ENCODE peak calls at places on chromosomes 3 and 15, in ten cellular contexts. I is body of pancreas, P is neuronal stem cell, N is tibial nerve, A is upper lobe of right lung, R is H9, F is RWPE2, X is SJSA1, K is left ventricle myocardium inferior, M is MM.1S. Q is an unnamed sample.

GRCh38 chr15:39127925-39128617 is 452.8 kb upstream of the THBS1 start:
- DNase-seq in I (no peak), P (no peak), N (no peak), A (no peak), R (peak; percentile 49), F (peak; percentile 78), X (peak; percentile 98), K (no peak), M (no peak), Q (no peak)

GRCh38 chr3:129413687-129414506 is 14.5 kb downstream of the EFCAB12 start:
- DNase-seq in I (no peak), P (no peak), N (no peak), A (no peak), R (no peak), F (no peak), X (peak; percentile 60), K (no peak), M (no peak), Q (no peak)

GRCh38 chr15:82918162-82918561 is 34.4 kb downstream of the HOMER2 start:
- DNase-seq in I (peak; percentile 15), P (no peak), N (no peak), A (no peak), R (no peak), F (no peak), X (no peak), K (no peak), M (no peak), Q (no peak)

GRCh38 chr15:31344824-31345605 is 18.4 kb downstream of the KLF13 start:
- DNase-seq in I (peak; percentile 71), P (no peak), N (no peak), A (peak; percentile 76), R (no peak), F (peak; percentile 68), X (peak; percentile 40), K (peak; percentile 72), M (peak; percentile 78), Q (peak; percentile 75)

GRCh38 chr3:126913524-126913923 is 69.4 kb upstream of the PLXNA1 start:
- DNase-seq in I (no peak), P (no peak), N (no peak), A (no peak), R (no peak), F (no peak), X (peak; percentile 14), K (no peak), M (peak; percentile 90), Q (no peak)

GRCh38 chr15:62896969-62897486 is 145.5 kb upstream of the TPM1 start:
- DNase-seq in I (peak; percentile 93), P (peak; percentile 36), N (peak; percentile 84), A (peak; percentile 87), R (no peak), F (peak; percentile 99), X (peak; percentile 98), K (peak; percentile 89), M (no peak), Q (peak; percentile 28)

GRCh38 chr3:14902719-14903118 is 44.7 kb upstream of the NR2C2 start:
- DNase-seq in I (peak; percentile 22), P (no peak), N (peak; percentile 38), A (no peak), R (no peak), F (no peak), X (no peak), K (peak; percentile 81), M (no peak), Q (no peak)

GRCh38 chr3:194482196-194482593 is 4.6 kb downstream of the ATP13A3 start:
- DNase-seq in I (no peak), P (no peak), N (no peak), A (no peak), R (no peak), F (no peak), X (no peak), K (no peak), M (no peak), Q (no peak)

GRCh38 chr15:34650177-34650576 is 66.7 kb upstream of the GOLGA8B start:
- DNase-seq in I (no peak), P (no peak), N (no peak), A (no peak), R (no peak), F (no peak), X (no peak), K (no peak), M (no peak), Q (no peak)

GRCh38 chr3:69370156-69370944 is 15.5 kb downstream of the FRMD4B start:
- DNase-seq in I (peak; percentile 59), P (no peak), N (peak; percentile 46), A (peak; percentile 87), R (no peak), F (peak; percentile 79), X (no peak), K (peak; percentile 88), M (no peak), Q (no peak)

GRCh38 chr3:28916713-28917499 is 364.0 kb upstream of the RBMS3 start:
- DNase-seq in I (peak; percentile 13), P (peak; percentile 12), N (peak; percentile 63), A (no peak), R (peak; percentile 36), F (no peak), X (peak; percentile 61), K (peak; percentile 54), M (peak; percentile 95), Q (no peak)

GRCh38 chr3:8491246-8491645 is 10.4 kb upstream of the LMCD1 start:
- DNase-seq in I (no peak), P (no peak), N (no peak), A (no peak), R (no peak), F (no peak), X (no peak), K (no peak), M (no peak), Q (no peak)

DNA sequence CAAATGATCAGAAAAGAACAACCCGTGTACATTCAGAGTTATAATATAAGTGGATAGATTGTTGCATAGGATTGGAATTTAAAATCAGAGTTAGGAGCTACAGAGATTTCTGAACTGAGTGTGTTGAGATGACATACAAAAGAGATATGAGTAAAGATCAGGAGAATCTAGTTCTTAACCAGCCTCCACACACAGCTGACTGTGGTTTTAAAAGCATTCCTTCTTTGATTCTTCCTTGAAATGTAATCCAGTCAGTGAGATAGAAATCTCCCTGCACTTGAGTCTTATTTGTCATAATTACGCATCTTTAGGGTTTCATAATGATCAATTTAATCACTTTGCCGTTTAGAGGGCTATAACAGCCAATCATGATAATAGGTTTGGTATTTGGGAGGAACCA is 366.6 kb downstream of the GAP43 start:
- DNase-seq in I (no peak), P (no peak), N (no peak), A (no peak), R (no peak), F (no peak), X (no peak), K (no peak), M (no peak), Q (no peak)
- H3K27me3 ChIP-seq in I (no peaks in the 10 kb centered on the region), P (no peaks in the 10 kb centered on the region), N (no peaks in the 10 kb centered on the region), A (no peaks in the 10 kb centered on the region), R (no peaks in the 10 kb centered on the region), F (no peaks in the 10 kb centered on the region), X (peaks cover 3% of the 10 kb centered on the region), K (no peaks in the 10 kb centered on the region), M (no peaks in the 10 kb centered on the region), Q (no peaks in the 10 kb centered on the region)

GRCh38 chr3:133362539-133362938 is 37.3 kb upstream of the BFSP2 start:
- DNase-seq in I (no peak), P (no peak), N (no peak), A (no peak), R (no peak), F (no peak), X (no peak), K (no peak), M (no peak), Q (no peak)

GRCh38 chr3:133367431-133367830 is 32.4 kb upstream of the BFSP2 start:
- DNase-seq in I (no peak), P (no peak), N (no peak), A (no peak), R (no peak), F (no peak), X (no peak), K (no peak), M (no peak), Q (no peak)

GRCh38 chr3:133367956-133368355 is 31.9 kb upstream of the BFSP2 start:
- DNase-seq in I (no peak), P (no peak), N (no peak), A (no peak), R (no peak), F (no peak), X (no peak), K (no peak), M (no peak), Q (no peak)

GRCh38 chr3:133366921-133367320 is 32.9 kb upstream of the BFSP2 start:
- DNase-seq in I (no peak), P (no peak), N (no peak), A (no peak), R (no peak), F (no peak), X (no peak), K (no peak), M (no peak), Q (no peak)

GRCh38 chr3:133364704-133365103 is 35.2 kb upstream of the BFSP2 start:
- DNase-seq in I (no peak), P (no peak), N (no peak), A (no peak), R (no peak), F (no peak), X (no peak), K (no peak), M (no peak), Q (no peak)
- H3K27me3 ChIP-seq in I (no peaks in the 10 kb centered on the region), P (no peaks in the 10 kb centered on the region), N (no peaks in the 10 kb centered on the region), A (no peaks in the 10 kb centered on the region), R (no peaks in the 10 kb centered on the region), F (no peaks in the 10 kb centered on the region), X (no peaks in the 10 kb centered on the region), K (peaks cover 7% of the 10 kb centered on the region), M (no peaks in the 10 kb centered on the region), Q (peaks cover 3% of the 10 kb centered on the region)

GRCh38 chr3:193049901-193050300 is 132.2 kb upstream of the MB21D2 start:
- DNase-seq in I (no peak), P (no peak), N (no peak), A (no peak), R (no peak), F (no peak), X (no peak), K (no peak), M (no peak), Q (no peak)
- H3K27me3 ChIP-seq in I (no peaks in the 10 kb centered on the region), P (no peaks in the 10 kb centered on the region), N (no peaks in the 10 kb centered on the region), A (no peaks in the 10 kb centered on the region), R (no peaks in the 10 kb centered on the region), F (no peaks in the 10 kb centered on the region), X (peaks cover 3% of the 10 kb centered on the region), K (no peaks in the 10 kb centered on the region), M (no peaks in the 10 kb centered on the region), Q (no peaks in the 10 kb centered on the region)

DNA sequence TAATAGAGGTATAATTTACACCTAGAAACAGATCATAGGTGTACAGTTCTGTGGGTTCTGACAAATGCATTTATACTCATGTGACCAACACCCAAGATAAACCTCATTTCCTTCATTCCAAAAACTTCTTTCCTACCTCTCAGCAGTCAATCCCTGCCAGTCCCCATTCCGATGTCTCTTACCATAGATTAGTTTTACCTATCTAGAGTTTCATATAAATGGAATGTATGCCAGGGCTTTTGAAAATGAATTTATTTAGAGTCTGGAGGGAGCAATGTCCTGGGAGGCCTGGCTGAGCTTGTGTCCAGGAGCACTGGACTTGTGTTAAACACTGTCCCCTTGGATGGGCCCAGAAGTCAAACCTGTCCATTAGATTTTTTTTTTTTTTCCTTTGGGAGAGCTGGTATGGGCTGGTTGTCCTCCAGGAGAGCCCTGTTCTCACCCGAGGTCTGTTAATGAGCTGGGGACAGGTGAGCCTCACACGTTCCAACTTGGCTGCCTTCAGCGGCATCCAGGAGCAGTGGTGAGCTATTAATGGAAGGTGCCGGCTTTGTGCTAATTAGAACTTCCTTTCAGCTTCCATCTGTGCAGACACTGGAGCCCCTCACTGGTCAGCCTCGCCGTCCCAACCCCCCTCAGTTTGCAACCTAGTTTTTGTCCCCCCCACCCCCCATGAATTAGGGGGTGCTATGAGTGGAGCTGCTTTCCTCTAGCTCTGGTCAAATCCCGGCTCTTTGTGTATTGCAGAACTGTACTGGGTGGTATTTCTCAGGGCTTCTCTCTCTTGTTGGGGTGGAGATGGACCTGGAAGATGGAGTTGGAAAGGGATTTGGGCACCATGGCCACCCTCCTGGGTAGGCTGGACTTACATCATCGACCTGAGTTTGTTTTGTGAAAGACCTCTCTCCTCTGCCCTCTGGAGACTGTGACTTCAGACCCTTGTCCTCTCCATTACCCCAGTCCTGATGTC is 40.8 kb upstream of the POLG start:
- DNase-seq in I (no peak), P (no peak), N (no peak), A (no peak), R (peak; percentile 43), F (no peak), X (no peak), K (no peak), M (no peak), Q (no peak)
- H3K27me3 ChIP-seq in I (peaks cover 20% of the 10 kb centered on the region), P (peaks cover 99% of the 10 kb centered on the region), N (peaks cover 98% of the 10 kb centered on the region), A (peaks cover 98% of the 10 kb centered on the region), R (peaks cover 96% of the 10 kb centered on the region), F (peaks cover 20% of the 10 kb centered on the region), X (peaks cover 95% of the 10 kb centered on the region), K (peaks cover 100% of the 10 kb centered on the region), M (peaks cover 93% of the 10 kb centered on the region), Q (no peaks in the 10 kb centered on the region)

Q was measured in Karpas-422.